ENCODE peak calls at places on chromosomes 4 and X, in seven cellular contexts. V, T, K, C, I, R and H are unnamed samples.

GRCh38 chrX:22404297-22404696 is 131.6 kb downstream of the CBLL2 start:
- DNase-seq in V (no peak), T (no peak), K (no peak), C (no peak), I (no peak), R (no peak), H (no peak)

GRCh38 chrX:150683536-150684146 is 9.6 kb upstream of the MTMR1 start:
- DNase-seq in V (peak), T (no peak), K (no peak), C (no peak), I (no peak), R (no peak), H (no peak)

GRCh38 chrX:127058220-127058619 is 238.7 kb downstream of the PRR32 start:
- DNase-seq in V (no peak), T (no peak), K (no peak), C (no peak), I (no peak), R (no peak), H (no peak)

GRCh38 chrX:68878977-68879376 is 50.2 kb downstream of the EFNB1 start:
- DNase-seq in V (no peak), T (peak), K (peak), C (no peak), I (no peak), R (no peak), H (no peak)

GRCh38 chr4:26235500-26235899 is 85.3 kb upstream of the RBPJ start:
- DNase-seq in V (peak), T (peak), K (peak), C (no peak), I (peak), R (peak), H (peak)

GRCh38 chrX:9539611-9540387 is 74.9 kb downstream of the TBL1X start:
- DNase-seq in V (no peak), T (no peak), K (no peak), C (no peak), I (no peak), R (peak), H (no peak)

GRCh38 chr4:8739820-8740665 is 131.6 kb downstream of the HMX1 start:
- DNase-seq in V (no peak), T (no peak), K (no peak), C (no peak), I (no peak), R (peak), H (no peak)

GRCh38 chr4:120824905-120825304 is 97.6 kb downstream of the PRDM5 start:
- DNase-seq in V (no peak), T (no peak), K (no peak), C (no peak), I (no peak), R (no peak), H (no peak)

GRCh38 chr4:7852568-7853185 is 87.0 kb downstream of the AFAP1 start:
- DNase-seq in V (no peak), T (no peak), K (no peak), C (no peak), I (no peak), R (no peak), H (no peak)

GRCh38 chr4:658031-658667 is 15.9 kb downstream of the ATP5ME start:
- DNase-seq in V (no peak), T (no peak), K (no peak), C (no peak), I (no peak), R (no peak), H (no peak)

GRCh38 chr4:64539234-64539849 is 130.1 kb upstream of the TECRL start:
- DNase-seq in V (peak), T (peak), K (peak), C (peak), I (peak), R (peak), H (no peak)

GRCh38 chr4:1726146-1726934 is 5.0 kb downstream of the TACC3 start:
- DNase-seq in V (peak), T (peak), K (peak), C (peak), I (no peak), R (peak), H (peak)

GRCh38 chr4:106775636-106776035 is 260.5 kb downstream of the DKK2 start:
- DNase-seq in V (no peak), T (no peak), K (no peak), C (no peak), I (no peak), R (no peak), H (no peak)

GRCh38 chr4:42282081-42282901 is 115.0 kb upstream of the SHISA3 start:
- DNase-seq in V (peak), T (peak), K (no peak), C (no peak), I (peak), R (peak), H (peak)

GRCh38 chrX:75642811-75643361 is 120.0 kb upstream of the ZDHHC15 start:
- DNase-seq in V (no peak), T (no peak), K (no peak), C (no peak), I (no peak), R (no peak), H (no peak)